ENCODE peak calls at places on chromosomes 7 and 10, in ten cellular contexts. Z is kidney epithelial cell, M is AG09319, O is AG04450, B is astrocyte of the spinal cord, E is A549, T is lower leg skin, P is GM13977, J is cardiac fibroblast, U is PC-3. C is an unnamed sample.
A peak's percentile ranks its signal among the peaks of the same experiment; 100 is the strongest.

GRCh38 chr7:71408276-71408675 is 276.3 kb downstream of the GALNT17 start:
- DNase-seq in B (no peak), Z (no peak), T (no peak), E (no peak), U (no peak), J (no peak), P (no peak), O (no peak), M (no peak), C (no peak)

GRCh38 chr10:20276127-20276979 is 460.1 kb downstream of the PLXDC2 start:
- DNase-seq in U (peak; percentile 54), B (no peak), M (no peak), P (no peak), J (no peak), O (no peak), Z (no peak), T (no peak), E (no peak), C (no peak)

GRCh38 chr10:91798736-91799579 is 732 bp downstream of the TNKS2 start:
- DNase-seq in J (peak; percentile 59), P (peak; percentile 37), T (no peak), O (no peak), M (no peak), Z (peak; percentile 4), U (peak; percentile 22), E (peak; percentile 17), B (peak; percentile 50), C (no peak)

GRCh38 chr10:69332278-69333010 is 54.1 kb downstream of the HK1 start:
- DNase-seq in O (no peak), T (no peak), U (no peak), B (no peak), P (no peak), M (no peak), Z (no peak), E (no peak), J (no peak), C (no peak)

GRCh38 chr10:73998623-73999622 is 1.0 kb downstream of the VCL start:
- DNase-seq in O (peak; percentile 55), U (peak; percentile 100), B (peak; percentile 90), J (peak; percentile 72), M (no peak), Z (peak; percentile 77), E (peak; percentile 86), T (peak; percentile 91), P (no peak), C (peak; percentile 66)

GRCh38 chr7:119514326-119514725 is 758.6 kb upstream of the KCND2 start:
- DNase-seq in Z (no peak), P (no peak), E (no peak), M (no peak), J (no peak), U (peak; percentile 39), B (no peak), T (no peak), O (no peak), C (no peak)

GRCh38 chr7:18610331-18610948 is 114.9 kb downstream of the HDAC9 start:
- DNase-seq in O (no peak), E (no peak), B (peak; percentile 19), P (peak; percentile 6), Z (no peak), T (no peak), M (no peak), U (peak; percentile 60), J (peak; percentile 43), C (no peak)

GRCh38 chr7:42236266-42237161 is 495 bp downstream of the GLI3 start:
- DNase-seq in Z (no peak), E (peak; percentile 18), J (peak; percentile 74), B (peak; percentile 73), P (peak; percentile 40), M (no peak), O (no peak), U (peak; percentile 55), T (peak; percentile 94), C (peak; percentile 40)

GRCh38 chr10:122503886-122504285 is 42.5 kb downstream of the HTRA1 start:
- DNase-seq in J (no peak), U (no peak), O (no peak), E (no peak), T (no peak), P (no peak), Z (no peak), B (no peak), M (no peak), C (peak; percentile 76)

GRCh38 chr7:43302211-43302711 is 189.8 kb downstream of the HECW1 start:
- DNase-seq in Z (peak; percentile 78), M (no peak), E (no peak), U (peak; percentile 80), J (peak; percentile 11), O (no peak), B (peak; percentile 94), P (no peak), T (no peak), C (no peak)

GRCh38 chr7:117802660-117803059 is 70.6 kb downstream of the CTTNBP2 start:
- DNase-seq in E (no peak), O (no peak), U (no peak), B (no peak), Z (no peak), M (no peak), T (no peak), P (no peak), J (no peak), C (no peak)

GRCh38 chr10:99497343-99498025 is 35.3 kb upstream of the NKX2-3 start:
- DNase-seq in M (no peak), E (no peak), Z (no peak), U (no peak), P (no peak), J (no peak), O (no peak), T (no peak), B (no peak), C (no peak)

DNA sequence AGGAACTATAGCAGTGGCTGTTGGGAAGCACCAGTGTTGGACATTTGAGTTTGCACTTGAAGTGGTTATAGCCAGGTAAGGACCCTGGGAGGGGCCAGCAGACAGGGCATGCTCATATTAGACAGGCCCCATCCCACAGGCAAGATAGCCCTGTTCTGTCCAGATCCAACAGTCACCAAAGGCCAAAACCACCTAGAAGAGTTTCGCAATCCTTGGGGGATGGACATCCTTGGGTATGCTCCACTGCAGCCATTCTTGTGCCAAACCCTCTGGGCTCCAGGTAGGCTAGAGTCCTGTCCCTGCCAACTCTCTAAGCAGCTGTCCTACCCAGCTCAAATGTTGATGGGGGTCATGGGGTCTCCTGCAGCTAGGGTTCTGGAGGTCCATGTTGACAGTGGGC is 76.8 kb downstream of the TMEM26 start:
- DNase-seq in M (no peak), B (no peak), O (no peak), T (no peak), Z (no peak), J (no peak), U (no peak), E (no peak), P (no peak), C (no peak)
- TF ChIP-seq CTCF in M (no peak), B (no peak), O (no peak), T (no peak), Z (no peak), J (no peak), U (no peak), E (no peak), P (no peak), C (no peak)

GRCh38 chr7:25949672-25950487 is 202.1 kb upstream of the NFE2L3 start:
- DNase-seq in Z (no peak), J (no peak), T (peak; percentile 86), E (no peak), U (no peak), O (no peak), P (no peak), M (no peak), B (no peak), C (peak; percentile 54)
- TF ChIP-seq CTCF in Z (no peak), J (no peak), T (no peak), E (no peak), U (no peak), O (no peak), P (no peak), M (no peak), B (no peak), C (no peak)

DNA sequence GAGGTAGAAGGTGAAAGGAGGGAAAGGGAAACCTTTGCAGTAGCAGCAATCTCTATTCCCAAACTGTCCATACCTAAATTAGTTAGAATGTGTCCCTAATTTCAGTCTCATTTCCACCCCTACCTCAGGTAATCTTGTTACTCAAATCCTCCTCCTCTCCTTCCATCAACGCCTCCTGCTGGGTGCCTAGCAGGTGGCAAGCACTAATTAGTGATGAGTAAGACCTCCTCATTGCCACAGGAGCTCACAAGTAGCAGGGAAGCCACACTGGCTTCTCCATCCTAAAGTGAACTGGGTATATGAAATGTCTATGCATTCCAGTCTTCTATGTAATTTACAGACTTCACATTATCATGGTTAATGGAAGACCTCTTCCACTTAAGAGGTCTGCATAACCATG is 25.7 kb upstream of the FAM133B start:
- DNase-seq in Z (no peak), M (no peak), U (no peak), J (no peak), E (no peak), P (no peak), O (no peak), B (no peak), T (no peak), C (no peak)
- TF ChIP-seq CTCF in Z (no peak), M (no peak), U (no peak), J (no peak), E (no peak), P (no peak), O (no peak), B (no peak), T (no peak), C (no peak)

DNA sequence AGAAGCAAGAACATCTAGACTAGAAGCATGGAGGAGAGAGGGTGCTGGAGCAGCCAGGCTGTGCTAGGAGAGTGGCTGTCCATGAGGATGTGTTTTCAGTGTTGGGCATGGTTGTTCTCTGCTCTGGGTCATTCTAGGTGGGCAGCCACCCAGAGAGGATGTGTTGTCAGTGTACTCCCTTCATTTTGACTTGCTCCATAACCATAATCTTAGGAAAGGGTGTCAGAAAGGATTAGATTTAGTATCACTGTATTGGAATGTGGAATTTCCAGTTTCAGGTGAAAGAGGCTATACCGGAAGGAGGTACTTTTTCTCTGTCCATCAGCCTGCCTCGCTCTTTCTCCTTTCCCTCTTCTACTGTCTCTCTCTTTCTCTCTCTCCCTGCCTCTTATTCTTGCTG is 474.5 kb upstream of the PODXL start:
- DNase-seq in E (no peak), P (no peak), Z (no peak), B (no peak), J (no peak), O (no peak), U (peak; percentile 81), T (no peak), M (no peak), C (no peak)
- TF ChIP-seq CTCF in E (no peak), P (no peak), Z (no peak), B (no peak), J (no peak), O (no peak), U (no peak), T (no peak), M (no peak), C (no peak)

GRCh38 chr10:14801693-14802092 is 27.0 kb upstream of the FAM107B start:
- DNase-seq in B (no peak), U (no peak), Z (no peak), O (no peak), P (no peak), E (no peak), J (peak; percentile 6), M (no peak), T (no peak), C (no peak)
- TF ChIP-seq CTCF in B (no peak), U (peak; percentile 19), Z (peak; percentile 19), O (peak; percentile 24), P (no peak), E (no peak), J (no peak), M (no peak), T (no peak), C (no peak)

GRCh38 chr7:29345590-29345989 is 151.0 kb downstream of the CHN2 start:
- DNase-seq in M (no peak), P (no peak), O (no peak), T (no peak), Z (no peak), U (peak; percentile 57), B (peak; percentile 20), J (peak; percentile 65), E (no peak), C (no peak)
- TF ChIP-seq CTCF in M (peak; percentile 5), P (no peak), O (no peak), T (no peak), Z (peak; percentile 48), U (peak; percentile 65), B (peak; percentile 33), J (peak; percentile 33), E (peak; percentile 24), C (peak; percentile 22)